ENCODE peak calls at places on chromosomes 3 and 15, in four cellular contexts. B is hepatocyte, J is SJSA1, Y is RWPE2. T is an unnamed sample. For H3K4me1, the result is how much of the 10 kb centered on the place peaks cover.

GRCh38 chr3:99634881-99635280 is 3.5 kb upstream of the COL8A1 start:
- DNase-seq in B (no peak), J (no peak), Y (no peak), T (no peak)

GRCh38 chr3:95939235-95939824 is 875.1 kb upstream of the EPHA6 start:
- DNase-seq in B (no peak), J (no peak), Y (no peak), T (no peak)

GRCh38 chr15:47405768-47406167 is 311.5 kb upstream of the SEMA6D start:
- DNase-seq in B (no peak), J (no peak), Y (no peak), T (no peak)

GRCh38 chr15:44157679-44158078 is 37.4 kb downstream of the FRMD5 start:
- DNase-seq in B (peak), J (peak), Y (no peak), T (no peak)

GRCh38 chr15:60091150-60091549 is 87.0 kb downstream of the FOXB1 start:
- DNase-seq in B (peak), J (no peak), Y (peak), T (no peak)

GRCh38 chr3:174620855-174621457 is 238.2 kb upstream of the NAALADL2 start:
- DNase-seq in B (no peak), J (no peak), Y (no peak), T (no peak)

GRCh38 chr3:36864180-36865053 is 80.4 kb downstream of the TRANK1 start:
- DNase-seq in B (no peak), J (no peak), Y (no peak), T (no peak)

GRCh38 chr3:72062017-72062416 is 277.1 kb upstream of the PROK2 start:
- DNase-seq in B (no peak), J (no peak), Y (no peak), T (no peak)

GRCh38 chr3:76949462-76949861 is 90.4 kb upstream of the ROBO2 start:
- DNase-seq in B (peak), J (no peak), Y (no peak), T (no peak)

GRCh38 chr3:24483873-24484272 is 10.8 kb downstream of the THRB start:
- DNase-seq in B (no peak), J (no peak), Y (no peak), T (no peak)

GRCh38 chr15:84915011-84915958 is 30.8 kb downstream of the SLC28A1 start:
- DNase-seq in B (peak), J (no peak), Y (peak), T (no peak)

GRCh38 chr3:172711457-172711800 is 562 bp upstream of the NCEH1 start:
- DNase-seq in B (peak), J (no peak), Y (no peak), T (no peak)

GRCh38 chr3:179819379-179819778 is 166.5 kb downstream of the USP13 start:
- DNase-seq in B (no peak), J (no peak), Y (no peak), T (no peak)

GRCh38 chr3:122021811-122022401 is at the start of gene ILDR1:
- DNase-seq in B (peak), J (no peak), Y (no peak), T (no peak)

GRCh38 chr15:67013696-67014095 is 51.7 kb upstream of the SMAD3 start:
- DNase-seq in B (no peak), J (peak), Y (no peak), T (no peak)

GRCh38 chr3:195113074-195113473 is 157.9 kb downstream of the XXYLT1 start:
- DNase-seq in B (no peak), J (no peak), Y (no peak), T (no peak)

GRCh38 chr3:43915546-43915945 is 224.8 kb downstream of the ABHD5 start:
- DNase-seq in B (no peak), J (no peak), Y (no peak), T (no peak)

GRCh38 chr3:151709847-151710246 is 23.9 kb upstream of the AADACL2 start:
- DNase-seq in B (no peak), J (peak), Y (no peak), T (no peak)

GRCh38 chr3:46482632-46483311 is 15.0 kb upstream of the RTP3 start:
- DNase-seq in B (no peak), J (peak), Y (no peak), T (no peak)

GRCh38 chr3:35408882-35409281 is 230.4 kb upstream of the ARPP21 start:
- DNase-seq in B (no peak), J (no peak), Y (no peak), T (no peak)

GRCh38 chr15:63050737-63051700 is 8.5 kb downstream of the TPM1 start:
- DNase-seq in B (peak), J (peak), Y (no peak), T (no peak)

GRCh38 chr3:108487439-108487838 is 23.0 kb downstream of the MYH15 start:
- DNase-seq in B (no peak), J (no peak), Y (no peak), T (no peak)
- H3K4me1 ChIP-seq in B (under half), J (under half), Y (under half), T (under half)

DNA sequence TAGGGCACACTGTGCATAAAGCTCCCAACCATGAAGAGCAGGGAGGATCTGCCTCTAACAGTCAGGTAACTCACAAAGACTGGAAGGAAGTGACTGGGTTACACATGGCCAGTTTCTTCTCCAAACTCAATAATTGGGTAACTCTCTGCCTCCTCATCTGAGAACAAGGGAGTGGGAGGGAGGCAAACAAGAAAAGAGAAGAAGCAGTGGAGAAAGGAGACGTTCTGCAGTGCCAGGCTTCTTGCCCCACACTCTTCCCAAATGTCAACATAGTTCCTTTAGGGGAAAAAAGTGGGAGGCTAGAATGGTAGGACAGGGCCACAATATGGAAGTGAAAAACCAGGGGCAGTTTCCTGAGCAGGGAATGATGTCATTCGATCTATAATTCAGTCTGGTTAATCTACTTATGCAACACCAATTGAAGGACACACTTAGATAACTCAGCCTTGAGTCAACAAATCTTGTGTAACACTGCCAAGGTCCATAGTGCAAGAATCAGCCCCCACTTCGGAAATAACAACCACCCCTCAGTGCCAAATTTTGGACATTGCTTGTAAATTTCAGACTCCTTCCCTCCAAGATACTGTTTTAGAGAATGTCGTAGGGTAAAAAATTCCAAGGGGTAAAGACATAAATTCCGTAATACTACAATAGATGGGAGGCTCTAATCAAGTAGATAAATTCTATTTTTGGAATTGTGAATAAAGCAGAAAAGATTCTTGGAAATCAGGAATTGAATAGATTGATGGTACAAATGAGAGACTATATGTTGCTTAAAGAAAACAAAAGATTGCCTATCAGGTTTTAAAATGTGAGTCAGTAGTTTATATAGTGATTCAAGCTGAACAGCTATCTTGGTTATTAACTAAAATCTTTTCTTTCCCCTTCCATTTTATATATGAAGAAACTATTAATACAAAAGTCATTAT is 143.1 kb downstream of the LPP start:
- DNase-seq in B (peak), J (no peak), Y (no peak), T (no peak)
- H3K4me1 ChIP-seq in B (under half), J (half or more), Y (half or more), T (under half)

GRCh38 chr15:72216079-72216478 is 14.9 kb downstream of the PKM start:
- DNase-seq in B (no peak), J (no peak), Y (no peak), T (no peak)
- H3K4me1 ChIP-seq in B (under half), J (under half), Y (under half), T (under half)

GRCh38 chr15:41561777-41562145 is 2.7 kb downstream of the TYRO3 start:
- DNase-seq in B (no peak), J (no peak), Y (no peak), T (no peak)
- H3K4me1 ChIP-seq in B (half or more), J (under half), Y (under half), T (under half)

DNA sequence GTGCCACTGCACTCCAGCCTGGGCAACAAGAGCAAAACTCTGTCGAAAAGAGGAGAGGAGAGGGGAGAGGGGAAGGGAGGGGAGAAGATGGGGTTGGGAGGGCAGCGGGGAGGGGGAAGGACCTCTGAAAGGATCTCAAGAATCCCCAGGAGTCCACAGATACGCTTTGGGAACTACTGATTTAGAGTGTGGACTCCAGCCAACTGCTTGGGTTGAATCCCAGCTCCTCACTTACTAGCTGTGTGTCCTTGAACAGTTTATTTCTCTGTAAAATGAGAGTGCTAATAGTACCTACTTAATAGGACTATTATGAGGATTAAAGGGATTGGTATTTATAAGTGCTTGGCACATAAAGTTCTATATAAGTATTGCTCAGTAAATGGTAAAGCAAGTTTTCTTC is 45.0 kb upstream of the FAH start:
- DNase-seq in B (no peak), J (no peak), Y (no peak), T (no peak)
- H3K4me1 ChIP-seq in B (under half), J (under half), Y (under half), T (under half)